ENCODE peak calls at places on chromosome 22, in ten cellular contexts. B is tibial nerve, K is right lobe of liver, M is sigmoid colon, W is A549, I is adrenal gland, Q is HepG2, X is stomach, J is breast epithelium, R is spleen. U is an unnamed sample.

GRCh38 chr22:25143161-25144076 is 56.2 kb upstream of the CRYBB3 start:
- DNase-seq in B (no peak), K (no peak), M (no peak), W (no peak), I (no peak), Q (no peak), X (no peak), J (no peak), R (no peak), U (no peak)

GRCh38 chr22:19422440-19423301 is 8.9 kb downstream of the HIRA start:
- DNase-seq in B (no peak), K (no peak), M (no peak), W (no peak), I (no peak), Q (no peak), X (no peak), J (no peak), R (peak; percentile 59), U (no peak)

GRCh38 chr22:47561766-47562165 is 799.3 kb downstream of the TBC1D22A start:
- DNase-seq in B (no peak), K (no peak), M (no peak), W (no peak), I (no peak), Q (no peak), X (no peak), J (no peak), R (no peak), U (no peak)

GRCh38 chr22:50683086-50683993 is 10.7 kb downstream of the SHANK3 start:
- DNase-seq in B (no peak), K (no peak), M (no peak), W (no peak), I (no peak), Q (no peak), X (peak; percentile 16), J (no peak), R (no peak), U (no peak)

GRCh38 chr22:25139062-25139461 is 60.6 kb upstream of the CRYBB3 start:
- DNase-seq in B (no peak), K (peak; percentile 42), M (peak; percentile 74), W (no peak), I (peak; percentile 59), Q (no peak), X (peak; percentile 57), J (no peak), R (no peak), U (no peak)

GRCh38 chr22:26692215-26692614 is 34.8 kb downstream of the MIAT start:
- DNase-seq in B (no peak), K (no peak), M (no peak), W (no peak), I (no peak), Q (no peak), X (no peak), J (no peak), R (no peak), U (no peak)

GRCh38 chr22:22087854-22088657 is 105.5 kb upstream of the TOP3B start:
- DNase-seq in B (no peak), K (peak; percentile 53), M (no peak), W (no peak), I (no peak), Q (peak; percentile 82), X (no peak), J (no peak), R (no peak), U (no peak)

GRCh38 chr22:25061134-25061533 is 108.6 kb downstream of the KIAA1671 start:
- DNase-seq in B (no peak), K (no peak), M (no peak), W (no peak), I (no peak), Q (no peak), X (no peak), J (no peak), R (no peak), U (no peak)

GRCh38 chr22:35893698-35894097 is 134.9 kb downstream of the RBFOX2 start:
- DNase-seq in B (no peak), K (no peak), M (no peak), W (no peak), I (no peak), Q (no peak), X (no peak), J (no peak), R (no peak), U (no peak)

GRCh38 chr22:49697047-49697446 is 130.6 kb downstream of the BRD1 start:
- DNase-seq in B (no peak), K (no peak), M (no peak), W (no peak), I (no peak), Q (no peak), X (no peak), J (no peak), R (no peak), U (no peak)

GRCh38 chr22:22767876-22768602 is 119.6 kb upstream of the IGLL5 start:
- DNase-seq in B (no peak), K (no peak), M (no peak), W (no peak), I (no peak), Q (no peak), X (no peak), J (no peak), R (no peak), U (peak; percentile 41)

GRCh38 chr22:35630387-35630793 is 13.3 kb upstream of the MB start:
- DNase-seq in B (no peak), K (no peak), M (peak; percentile 67), W (peak; percentile 66), I (no peak), Q (no peak), X (no peak), J (no peak), R (peak; percentile 39), U (no peak)

GRCh38 chr22:19285831-19286230 is 5.7 kb downstream of the CLTCL1 start:
- DNase-seq in B (no peak), K (no peak), M (no peak), W (no peak), I (no peak), Q (no peak), X (no peak), J (no peak), R (no peak), U (no peak)

DNA sequence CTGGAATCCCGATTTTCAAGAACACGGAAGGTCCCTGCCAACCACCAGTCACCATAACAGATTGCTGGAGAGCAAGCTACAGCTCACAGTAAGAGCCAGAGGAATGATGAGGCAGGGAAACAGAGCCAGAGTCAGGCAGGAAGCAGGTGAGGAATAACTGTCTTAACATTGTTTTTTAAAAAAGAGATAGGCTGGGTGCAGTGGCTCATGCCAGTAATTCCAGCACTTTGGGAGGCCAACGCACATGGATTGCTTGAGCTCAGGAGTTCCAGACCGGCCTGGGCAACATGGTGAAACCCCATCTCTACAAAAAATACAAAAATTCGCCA is 13.5 kb upstream of the CASTOR1 start:
- DNase-seq in B (no peak), K (no peak), M (no peak), W (no peak), I (no peak), Q (no peak), X (no peak), J (peak; percentile 67), R (no peak), U (no peak)
- H3K27ac ChIP-seq in B (peak overlapping the region; percentile 83), K (no peak overlapping the region), M (peak overlapping the region; percentile 86), W (no peak overlapping the region), I (peak overlapping the region; percentile 89), Q (no peak overlapping the region), X (peak overlapping the region; percentile 63), J (peak overlapping the region; percentile 88), R (peak overlapping the region; percentile 87), U (peak overlapping the region; percentile 90)

GRCh38 chr22:38505595-38506117 is 455 bp downstream of the DDX17 start:
- DNase-seq in B (peak; percentile 69), K (peak; percentile 82), M (peak; percentile 91), W (peak; percentile 59), I (peak; percentile 84), Q (no peak), X (peak; percentile 79), J (peak; percentile 63), R (peak; percentile 91), U (peak; percentile 94)
- TF ChIP-seq POLR2A in B (peak; percentile 42), K (no peak), M (no peak), W (peak; percentile 20), I (peak; percentile 80), Q (no peak), X (no peak), J (peak; percentile 42), R (no peak), U (no peak)

DNA sequence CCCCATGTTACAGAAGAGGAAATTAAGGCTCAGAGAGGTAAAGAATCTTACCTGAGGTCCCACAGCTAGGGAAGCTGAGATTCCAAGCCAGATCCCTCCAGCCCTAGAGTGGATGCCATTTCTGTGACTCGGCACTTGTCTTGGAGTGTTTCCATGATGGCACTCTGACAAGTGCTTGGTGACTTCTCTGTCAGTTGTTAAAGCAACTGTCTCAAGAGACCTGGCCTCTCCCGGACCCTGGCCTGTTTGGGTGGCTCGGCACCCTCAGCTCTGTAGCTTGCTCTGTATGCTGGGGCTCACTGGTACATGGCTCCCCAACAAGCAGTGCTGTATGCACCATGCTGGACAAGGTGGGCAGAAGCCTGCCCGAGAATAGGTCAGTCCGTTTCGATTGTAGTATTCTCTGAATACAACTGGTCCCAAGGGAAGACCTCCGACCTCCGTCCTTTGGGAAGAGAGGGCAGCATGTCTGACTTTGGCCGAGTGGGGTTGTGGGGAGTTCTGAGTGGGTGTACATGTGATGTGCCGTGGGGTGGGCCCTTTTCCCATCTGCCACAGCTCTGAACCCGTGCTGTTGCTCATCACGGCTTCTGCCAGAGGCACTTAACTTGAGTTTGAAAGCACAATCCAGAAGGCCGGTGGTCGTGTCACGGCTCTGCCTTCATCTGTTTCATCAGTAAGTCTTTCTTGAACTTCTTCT is 12.4 kb downstream of the ACO2 start:
- DNase-seq in B (no peak), K (no peak), M (no peak), W (no peak), I (peak; percentile 79), Q (no peak), X (no peak), J (peak; percentile 42), R (no peak), U (peak; percentile 48)
- H3K27ac ChIP-seq in B (peak overlapping the region; percentile 95), K (no peak overlapping the region), M (peak overlapping the region; percentile 66), W (no peak overlapping the region), I (peak overlapping the region; percentile 91), Q (no peak overlapping the region), X (peak overlapping the region; percentile 1), J (peak overlapping the region; percentile 78), R (peak overlapping the region; percentile 53), U (peak overlapping the region; percentile 24)

GRCh38 chr22:37237371-37238268 is 6.4 kb downstream of the RAC2 start:
- DNase-seq in B (no peak), K (peak; percentile 11), M (peak; percentile 39), W (no peak), I (no peak), Q (no peak), X (no peak), J (no peak), R (peak; percentile 74), U (no peak)

GRCh38 chr22:37235897-37236607 is 8.0 kb downstream of the RAC2 start:
- DNase-seq in B (no peak), K (peak; percentile 6), M (peak; percentile 33), W (no peak), I (no peak), Q (no peak), X (no peak), J (no peak), R (peak; percentile 50), U (no peak)

GRCh38 chr22:37233751-37234631 is 10.1 kb downstream of the RAC2 start:
- DNase-seq in B (no peak), K (peak; percentile 14), M (no peak), W (no peak), I (no peak), Q (no peak), X (no peak), J (no peak), R (peak; percentile 79), U (no peak)

GRCh38 chr22:37232140-37232998 is 11.7 kb downstream of the RAC2 start:
- DNase-seq in B (no peak), K (peak; percentile 17), M (no peak), W (no peak), I (no peak), Q (no peak), X (no peak), J (no peak), R (peak; percentile 76), U (no peak)

GRCh38 chr22:37234736-37235711 is 9.0 kb downstream of the RAC2 start:
- DNase-seq in B (no peak), K (peak; percentile 11), M (no peak), W (no peak), I (no peak), Q (no peak), X (no peak), J (no peak), R (peak; percentile 73), U (no peak)
- TF ChIP-seq POLR2A in B (no peak), K (no peak), M (no peak), W (no peak), I (no peak), Q (no peak), X (no peak), J (no peak), R (no peak), U (no peak)

U was measured in upper lobe of left lung.